ENCODE peak calls at places on chromosome 11, in seven cellular contexts. R is cardiac muscle cell, C is iris pigment epithelial cell, T is AG08395, J is hypothalamus, Z is Karpas-422, V is nucleus accumbens. K is an unnamed sample.

GRCh38 chr11:34296412-34296811 is 61.4 kb downstream of the ABTB2 start:
- DNase-seq in C (no peak), T (no peak), Z (no peak), J (no peak), V (no peak), R (no peak), K (no peak)

GRCh38 chr11:78822931-78823423 is 248.3 kb upstream of the NARS2 start:
- DNase-seq in V (no peak), J (no peak), T (no peak), R (no peak), C (no peak), Z (no peak), K (no peak)

GRCh38 chr11:70364745-70365535 is 33.4 kb upstream of the CTTN start:
- DNase-seq in C (no peak), Z (no peak), T (no peak), J (no peak), V (no peak), R (no peak), K (no peak)

GRCh38 chr11:113553235-113553634 is 78.0 kb upstream of the DRD2 start:
- DNase-seq in C (peak; percentile 87), J (no peak), T (peak; percentile 94), R (no peak), Z (no peak), V (no peak), K (no peak)

GRCh38 chr11:61769169-61769920 is 16.9 kb downstream of the MYRF start:
- DNase-seq in J (no peak), Z (no peak), V (no peak), C (peak; percentile 68), R (peak; percentile 71), T (peak; percentile 17), K (peak; percentile 56)

GRCh38 chr11:32334822-32335221 is 100.5 kb downstream of the WT1 start:
- DNase-seq in Z (peak; percentile 80), C (peak; percentile 15), V (no peak), T (no peak), R (no peak), J (no peak), K (peak; percentile 49)

GRCh38 chr11:73218106-73218829 is at the start of gene P2RY2:
- DNase-seq in V (no peak), T (peak; percentile 41), Z (no peak), C (peak; percentile 21), R (peak; percentile 79), J (peak; percentile 17), K (peak; percentile 93)

GRCh38 chr11:28919194-28919593 is 811.0 kb downstream of the METTL15 start:
- DNase-seq in J (no peak), R (no peak), Z (no peak), C (no peak), T (no peak), V (no peak), K (no peak)

GRCh38 chr11:45150943-45151342 is 4.5 kb downstream of the PRDM11 start:
- DNase-seq in V (no peak), C (no peak), Z (no peak), T (no peak), J (no peak), R (no peak), K (no peak)

GRCh38 chr11:93903989-93904388 is 53.6 kb upstream of the VSTM5 start:
- DNase-seq in Z (no peak), J (no peak), T (no peak), C (no peak), R (no peak), V (no peak), K (no peak)

GRCh38 chr11:117610901-117611300 is 186.1 kb downstream of the DSCAML1 start:
- DNase-seq in Z (no peak), J (no peak), V (no peak), T (no peak), C (no peak), R (no peak), K (no peak)

GRCh38 chr11:117836077-117836960 is 11.8 kb upstream of the FXYD2 start:
- DNase-seq in J (no peak), R (no peak), V (no peak), T (no peak), C (no peak), Z (no peak), K (no peak)

GRCh38 chr11:119028346-119029068 is 2.2 kb downstream of the SLC37A4 start:
- DNase-seq in T (no peak), C (no peak), R (no peak), Z (no peak), J (no peak), V (no peak), K (no peak)

GRCh38 chr11:44727114-44727372 is 281 bp downstream of the TSPAN18 start:
- DNase-seq in T (no peak), Z (no peak), J (no peak), V (no peak), C (no peak), R (no peak), K (no peak)

GRCh38 chr11:33691051-33691864 is 9.4 kb downstream of the C11orf91 start:
- DNase-seq in Z (no peak), V (no peak), C (no peak), J (no peak), R (peak; percentile 38), T (no peak), K (no peak)

GRCh38 chr11:59145534-59145933 is 2.9 kb downstream of the FAM111A start:
- DNase-seq in R (no peak), V (no peak), C (peak; percentile 91), Z (no peak), J (no peak), T (peak; percentile 29), K (no peak)

GRCh38 chr11:63804259-63804658 is 9.0 kb upstream of the SPINDOC start:
- DNase-seq in V (no peak), T (no peak), Z (no peak), J (no peak), R (no peak), C (no peak), K (peak; percentile 92)

GRCh38 chr11:70398834-70399680 is 728 bp downstream of the CTTN start:
- DNase-seq in C (no peak), R (peak; percentile 12), T (no peak), J (no peak), V (no peak), Z (peak; percentile 88), K (no peak)

GRCh38 chr11:21514298-21514697 is 678.6 kb upstream of the ANO5 start:
- DNase-seq in Z (peak; percentile 73), V (no peak), C (no peak), J (no peak), R (peak; percentile 53), T (no peak), K (peak; percentile 61)

GRCh38 chr11:11973361-11973800 is 35.0 kb downstream of the DKK3 start:
- DNase-seq in R (peak; percentile 87), C (no peak), Z (no peak), J (peak; percentile 82), T (peak; percentile 91), V (peak; percentile 63), K (no peak)

GRCh38 chr11:8335683-8336082 is 72.0 kb upstream of the LMO1 start:
- DNase-seq in V (no peak), R (no peak), C (peak; percentile 51), J (no peak), Z (no peak), T (no peak), K (no peak)

GRCh38 chr11:108494182-108494581 is 4.0 kb downstream of the POGLUT3 start:
- DNase-seq in V (no peak), J (no peak), Z (no peak), R (no peak), C (no peak), T (no peak), K (no peak)

GRCh38 chr11:19651654-19652053 is 61.0 kb upstream of the NAV2 start:
- DNase-seq in R (no peak), Z (no peak), C (no peak), V (no peak), T (no peak), J (no peak), K (no peak)

GRCh38 chr11:1223346-1224108 is 661 bp downstream of the MUC5B start:
- DNase-seq in C (no peak), T (no peak), J (no peak), R (no peak), Z (no peak), V (no peak), K (no peak)

GRCh38 chr11:32852142-32852541 is 22.4 kb downstream of the PRRG4 start:
- DNase-seq in R (no peak), V (no peak), T (peak; percentile 40), C (peak; percentile 67), J (no peak), Z (no peak), K (no peak)

GRCh38 chr11:44313701-44314489 is 4.0 kb upstream of the ALX4 start:
- DNase-seq in T (peak; percentile 45), Z (no peak), R (no peak), C (no peak), V (no peak), J (no peak), K (no peak)

GRCh38 chr11:48129697-48130395 is 86.8 kb upstream of the OR4B1 start:
- DNase-seq in T (no peak), R (no peak), C (peak; percentile 52), Z (no peak), J (no peak), V (no peak), K (no peak)

GRCh38 chr11:12285811-12286222 is 91.6 kb upstream of the PARVA start:
- DNase-seq in J (no peak), V (no peak), T (no peak), R (no peak), Z (no peak), C (peak; percentile 62), K (no peak)

GRCh38 chr11:74138572-74138971 is 32.2 kb downstream of the C2CD3 start:
- DNase-seq in T (peak; percentile 86), Z (no peak), C (peak; percentile 98), V (no peak), J (no peak), R (peak; percentile 66), K (peak; percentile 96)

GRCh38 chr11:43579171-43579918 is 101.2 kb upstream of the HSD17B12 start:
- DNase-seq in T (peak; percentile 53), J (no peak), R (peak; percentile 74), V (no peak), Z (peak; percentile 86), C (peak; percentile 32), K (no peak)